ENCODE peak calls at places on chromosomes 5 and 9, in ten cellular contexts. One of them, this sample, is unnamed.

GRCh38 chr5:167356374-167356773 is 935.1 kb upstream of the WWC1 start:
- DNase-seq in GM12892: no peak
- DNase-seq in A549: no peak
- DNase-seq in IMR-90: no peak
- DNase-seq in tibial nerve: no peak
- DNase-seq in HepG2: no peak
- DNase-seq in Peyer's patch: no peak
- DNase-seq in HCT116: no peak
- DNase-seq in right lobe of liver: no peak
- DNase-seq in testis: no peak
- DNase-seq in this sample: no peak

GRCh38 chr9:135343733-135344522 is 135.7 kb upstream of the PPP1R26 start:
- DNase-seq in HepG2: peak; percentile 16
- DNase-seq in Peyer's patch: peak; percentile 19
- DNase-seq in tibial nerve: peak; percentile 29
- DNase-seq in HCT116: peak; percentile 10
- DNase-seq in GM12892: peak; percentile 80
- DNase-seq in A549: peak; percentile 73
- DNase-seq in testis: peak; percentile 67
- DNase-seq in IMR-90: peak; percentile 5
- DNase-seq in right lobe of liver: peak; percentile 78
- DNase-seq in this sample: peak; percentile 68

GRCh38 chr9:111992523-111992922 is 95.9 kb downstream of the UGCG start:
- DNase-seq in HCT116: peak; percentile 61
- DNase-seq in GM12892: no peak
- DNase-seq in tibial nerve: no peak
- DNase-seq in testis: no peak
- DNase-seq in IMR-90: peak; percentile 82
- DNase-seq in HepG2: no peak
- DNase-seq in A549: no peak
- DNase-seq in right lobe of liver: no peak
- DNase-seq in Peyer's patch: no peak
- DNase-seq in this sample: no peak

GRCh38 chr5:180441577-180441976 is 52.6 kb upstream of the CNOT6 start:
- DNase-seq in HepG2: no peak
- DNase-seq in HCT116: no peak
- DNase-seq in right lobe of liver: no peak
- DNase-seq in IMR-90: no peak
- DNase-seq in tibial nerve: no peak
- DNase-seq in Peyer's patch: no peak
- DNase-seq in testis: no peak
- DNase-seq in GM12892: no peak
- DNase-seq in A549: peak; percentile 33
- DNase-seq in this sample: peak; percentile 9

GRCh38 chr9:89410709-89411111 is 87.2 kb downstream of the SEMA4D start:
- DNase-seq in HepG2: no peak
- DNase-seq in IMR-90: no peak
- DNase-seq in HCT116: no peak
- DNase-seq in testis: no peak
- DNase-seq in A549: no peak
- DNase-seq in tibial nerve: no peak
- DNase-seq in right lobe of liver: no peak
- DNase-seq in Peyer's patch: no peak
- DNase-seq in GM12892: peak; percentile 58
- DNase-seq in this sample: no peak

GRCh38 chr5:25412116-25412661 is 767.4 kb upstream of the CDH10 start:
- DNase-seq in tibial nerve: no peak
- DNase-seq in IMR-90: no peak
- DNase-seq in GM12892: no peak
- DNase-seq in right lobe of liver: no peak
- DNase-seq in HCT116: no peak
- DNase-seq in A549: no peak
- DNase-seq in HepG2: no peak
- DNase-seq in Peyer's patch: no peak
- DNase-seq in testis: no peak
- DNase-seq in this sample: no peak

GRCh38 chr5:164132358-164132757 is 626.9 kb downstream of the MAT2B start:
- DNase-seq in HCT116: no peak
- DNase-seq in right lobe of liver: no peak
- DNase-seq in HepG2: no peak
- DNase-seq in A549: no peak
- DNase-seq in Peyer's patch: no peak
- DNase-seq in tibial nerve: no peak
- DNase-seq in GM12892: no peak
- DNase-seq in IMR-90: no peak
- DNase-seq in testis: no peak
- DNase-seq in this sample: no peak

GRCh38 chr9:132798817-132799790 is 79.0 kb downstream of the AK8 start:
- DNase-seq in testis: peak; percentile 74
- DNase-seq in IMR-90: no peak
- DNase-seq in right lobe of liver: no peak
- DNase-seq in GM12892: no peak
- DNase-seq in tibial nerve: peak; percentile 51
- DNase-seq in Peyer's patch: no peak
- DNase-seq in HepG2: peak; percentile 27
- DNase-seq in HCT116: no peak
- DNase-seq in A549: no peak
- DNase-seq in this sample: peak; percentile 68

GRCh38 chr5:95786821-95787408 is 35.6 kb downstream of the GLRX start:
- DNase-seq in HepG2: no peak
- DNase-seq in HCT116: no peak
- DNase-seq in GM12892: no peak
- DNase-seq in right lobe of liver: no peak
- DNase-seq in tibial nerve: no peak
- DNase-seq in IMR-90: peak; percentile 75
- DNase-seq in Peyer's patch: no peak
- DNase-seq in A549: no peak
- DNase-seq in testis: no peak
- DNase-seq in this sample: no peak
- TF ChIP-seq POLR2A in HepG2: no peak
- TF ChIP-seq POLR2A in HCT116: no peak
- TF ChIP-seq POLR2A in GM12892: no peak
- TF ChIP-seq POLR2A in right lobe of liver: no peak
- TF ChIP-seq POLR2A in tibial nerve: no peak
- TF ChIP-seq POLR2A in IMR-90: no peak
- TF ChIP-seq POLR2A in Peyer's patch: no peak
- TF ChIP-seq POLR2A in A549: no peak
- TF ChIP-seq POLR2A in testis: no peak
- TF ChIP-seq POLR2A in this sample: no peak

GRCh38 chr5:14414615-14415515 is 166.7 kb upstream of the OTULINL start:
- DNase-seq in right lobe of liver: no peak
- DNase-seq in HCT116: no peak
- DNase-seq in A549: no peak
- DNase-seq in Peyer's patch: no peak
- DNase-seq in tibial nerve: no peak
- DNase-seq in IMR-90: no peak
- DNase-seq in HepG2: no peak
- DNase-seq in GM12892: no peak
- DNase-seq in testis: no peak
- DNase-seq in this sample: no peak
- TF ChIP-seq POLR2A in right lobe of liver: no peak
- TF ChIP-seq POLR2A in HCT116: no peak
- TF ChIP-seq POLR2A in A549: no peak
- TF ChIP-seq POLR2A in Peyer's patch: no peak
- TF ChIP-seq POLR2A in tibial nerve: no peak
- TF ChIP-seq POLR2A in IMR-90: no peak
- TF ChIP-seq POLR2A in HepG2: no peak
- TF ChIP-seq POLR2A in GM12892: no peak
- TF ChIP-seq POLR2A in testis: no peak
- TF ChIP-seq POLR2A in this sample: no peak

GRCh38 chr9:95001720-95002119 is 275.2 kb downstream of the AOPEP start:
- DNase-seq in Peyer's patch: no peak
- DNase-seq in A549: no peak
- DNase-seq in right lobe of liver: no peak
- DNase-seq in IMR-90: no peak
- DNase-seq in HepG2: no peak
- DNase-seq in tibial nerve: no peak
- DNase-seq in testis: no peak
- DNase-seq in HCT116: no peak
- DNase-seq in GM12892: no peak
- DNase-seq in this sample: no peak

GRCh38 chr9:94999832-95000231 is 273.3 kb downstream of the AOPEP start:
- DNase-seq in HCT116: no peak
- DNase-seq in HepG2: no peak
- DNase-seq in IMR-90: no peak
- DNase-seq in GM12892: no peak
- DNase-seq in A549: no peak
- DNase-seq in testis: no peak
- DNase-seq in tibial nerve: no peak
- DNase-seq in right lobe of liver: no peak
- DNase-seq in Peyer's patch: no peak
- DNase-seq in this sample: no peak

GRCh38 chr9:94997727-94998126 is 271.2 kb downstream of the AOPEP start:
- DNase-seq in Peyer's patch: no peak
- DNase-seq in HCT116: no peak
- DNase-seq in tibial nerve: no peak
- DNase-seq in testis: no peak
- DNase-seq in HepG2: no peak
- DNase-seq in right lobe of liver: no peak
- DNase-seq in GM12892: no peak
- DNase-seq in A549: no peak
- DNase-seq in IMR-90: no peak
- DNase-seq in this sample: no peak

GRCh38 chr9:95003694-95004451 is 277.4 kb downstream of the AOPEP start:
- DNase-seq in A549: no peak
- DNase-seq in HCT116: no peak
- DNase-seq in HepG2: peak; percentile 36
- DNase-seq in right lobe of liver: peak; percentile 70
- DNase-seq in IMR-90: peak; percentile 53
- DNase-seq in testis: peak; percentile 61
- DNase-seq in GM12892: peak; percentile 30
- DNase-seq in tibial nerve: peak; percentile 39
- DNase-seq in Peyer's patch: no peak
- DNase-seq in this sample: peak; percentile 60

DNA sequence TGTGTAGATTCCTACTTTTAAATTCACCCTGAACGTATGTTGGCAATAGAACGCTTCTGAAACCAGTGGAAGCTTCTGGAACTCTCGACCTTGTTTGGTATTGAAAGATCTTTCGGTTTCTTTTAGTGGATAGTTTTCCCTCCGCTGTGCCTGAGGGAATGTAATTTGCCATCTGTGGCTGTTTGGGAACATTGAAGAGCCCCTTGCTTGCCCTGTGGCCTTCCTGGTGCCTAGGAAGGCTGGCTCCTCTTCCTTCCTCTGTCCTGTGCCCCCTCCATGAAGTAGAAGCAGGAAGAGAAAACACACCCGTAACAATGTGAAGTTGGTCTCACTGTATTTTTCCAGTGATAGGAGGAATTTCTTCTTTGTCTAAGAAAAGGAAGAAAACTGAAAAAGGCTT is 274.3 kb downstream of the AOPEP start:
- DNase-seq in Peyer's patch: no peak
- DNase-seq in right lobe of liver: no peak
- DNase-seq in A549: no peak
- DNase-seq in HCT116: no peak
- DNase-seq in GM12892: no peak
- DNase-seq in testis: no peak
- DNase-seq in HepG2: no peak
- DNase-seq in IMR-90: no peak
- DNase-seq in tibial nerve: no peak
- DNase-seq in this sample: no peak
- TF ChIP-seq POLR2A in Peyer's patch: no peak
- TF ChIP-seq POLR2A in right lobe of liver: no peak
- TF ChIP-seq POLR2A in A549: no peak
- TF ChIP-seq POLR2A in HCT116: no peak
- TF ChIP-seq POLR2A in GM12892: no peak
- TF ChIP-seq POLR2A in testis: no peak
- TF ChIP-seq POLR2A in HepG2: no peak
- TF ChIP-seq POLR2A in IMR-90: no peak
- TF ChIP-seq POLR2A in tibial nerve: peak; percentile 34
- TF ChIP-seq POLR2A in this sample: no peak

GRCh38 chr9:114389612-114390368 is 2.0 kb upstream of the AKNA start:
- DNase-seq in tibial nerve: no peak
- DNase-seq in A549: no peak
- DNase-seq in HepG2: no peak
- DNase-seq in GM12892: no peak
- DNase-seq in testis: no peak
- DNase-seq in IMR-90: no peak
- DNase-seq in HCT116: no peak
- DNase-seq in right lobe of liver: peak; percentile 48
- DNase-seq in Peyer's patch: peak; percentile 73
- DNase-seq in this sample: no peak

GRCh38 chr9:114386361-114386885 is 1.4 kb downstream of the AKNA start:
- DNase-seq in HepG2: no peak
- DNase-seq in Peyer's patch: no peak
- DNase-seq in HCT116: no peak
- DNase-seq in right lobe of liver: peak; percentile 54
- DNase-seq in A549: no peak
- DNase-seq in GM12892: no peak
- DNase-seq in IMR-90: no peak
- DNase-seq in tibial nerve: no peak
- DNase-seq in testis: no peak
- DNase-seq in this sample: no peak

GRCh38 chr9:114386886-114387677 is 700 bp downstream of the AKNA start:
- DNase-seq in testis: no peak
- DNase-seq in A549: no peak
- DNase-seq in IMR-90: peak; percentile 17
- DNase-seq in HCT116: no peak
- DNase-seq in Peyer's patch: peak; percentile 54
- DNase-seq in GM12892: no peak
- DNase-seq in HepG2: no peak
- DNase-seq in right lobe of liver: peak; percentile 73
- DNase-seq in tibial nerve: no peak
- DNase-seq in this sample: peak; percentile 49

GRCh38 chr9:114388764-114389375 is 1.1 kb upstream of the AKNA start:
- DNase-seq in right lobe of liver: peak; percentile 27
- DNase-seq in testis: no peak
- DNase-seq in IMR-90: no peak
- DNase-seq in GM12892: no peak
- DNase-seq in tibial nerve: no peak
- DNase-seq in HCT116: no peak
- DNase-seq in A549: no peak
- DNase-seq in HepG2: no peak
- DNase-seq in Peyer's patch: no peak
- DNase-seq in this sample: no peak

DNA sequence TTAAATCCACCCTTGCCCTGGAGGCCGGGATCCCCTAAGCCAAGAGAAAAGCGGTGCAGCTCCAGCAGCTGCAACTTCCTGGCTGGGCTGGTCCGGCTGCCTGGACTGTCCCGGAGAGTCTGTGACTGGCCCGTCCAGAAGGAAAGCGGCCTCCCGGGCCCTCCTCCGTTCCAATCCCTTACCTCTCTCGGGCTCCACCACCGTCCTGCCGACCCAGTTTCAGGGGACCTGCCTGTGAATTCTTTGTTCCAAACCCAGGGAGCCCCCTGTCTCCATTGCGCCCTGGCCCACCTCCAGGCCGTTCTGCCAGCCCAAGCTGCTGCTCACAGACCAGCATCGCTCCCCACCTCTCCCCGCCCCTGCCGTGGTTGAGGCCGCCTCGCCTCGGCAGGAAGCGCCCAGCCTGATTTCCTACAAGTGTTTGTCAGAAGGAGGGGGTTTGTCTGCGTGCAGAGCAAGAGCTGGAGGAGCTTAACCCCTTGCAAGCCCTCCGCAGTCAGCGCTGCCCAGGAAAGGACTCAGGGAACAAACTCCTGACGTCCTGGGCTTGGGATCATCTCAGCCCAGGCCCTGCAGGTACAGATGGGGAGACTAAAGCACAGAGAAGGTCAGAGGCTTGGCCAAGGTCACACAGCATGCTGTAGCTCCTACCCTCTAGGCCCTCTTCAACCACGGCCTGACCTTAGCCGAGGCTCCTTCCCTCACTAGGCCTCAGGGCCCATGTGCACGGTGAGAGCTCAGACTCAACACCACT is at the start of gene AKNA:
- DNase-seq in tibial nerve: peak; percentile 49
- DNase-seq in testis: peak; percentile 73
- DNase-seq in Peyer's patch: peak; percentile 91
- DNase-seq in GM12892: no peak
- DNase-seq in A549: no peak
- DNase-seq in HCT116: no peak
- DNase-seq in HepG2: no peak
- DNase-seq in IMR-90: peak; percentile 79
- DNase-seq in right lobe of liver: peak; percentile 80
- DNase-seq in this sample: peak; percentile 78
- TF ChIP-seq POLR2A in tibial nerve: peak; percentile 64
- TF ChIP-seq POLR2A in testis: no peak
- TF ChIP-seq POLR2A in Peyer's patch: peak; percentile 80
- TF ChIP-seq POLR2A in GM12892: peak; percentile 89
- TF ChIP-seq POLR2A in A549: no peak
- TF ChIP-seq POLR2A in HCT116: no peak
- TF ChIP-seq POLR2A in HepG2: no peak
- TF ChIP-seq POLR2A in IMR-90: peak; percentile 75
- TF ChIP-seq POLR2A in right lobe of liver: peak; percentile 86
- TF ChIP-seq POLR2A in this sample: peak; percentile 58

This sample was measured in stomach.